ENCODE peak calls at places on chromosomes 5 and 9, in ten cellular contexts. H is transverse colon; X is foreskin fibroblast; V is cardiac fibroblast; J is brain microvascular endothelial cell; Y is GM12864; A is AG04450; Z is fibroblast of lung; C is CD8-positive, alpha-beta T cell; I is ovary. D is an unnamed sample.

GRCh38 chr5:158700997-158701391 is 398.7 kb downstream of the EBF1 start:
- DNase-seq in X (no peak), V (no peak), C (no peak), J (no peak), H (no peak), I (no peak), Y (no peak), A (no peak), Z (no peak), D (no peak)

GRCh38 chr5:42021119-42021518 is 96.0 kb downstream of the FBXO4 start:
- DNase-seq in H (no peak), C (no peak), Z (no peak), Y (no peak), V (peak), J (no peak), X (peak), I (no peak), A (no peak), D (no peak)

GRCh38 chr5:142542906-142543305 is 143.0 kb downstream of the FGF1 start:
- DNase-seq in Y (no peak), V (peak), Z (peak), X (peak), I (no peak), C (no peak), J (no peak), H (no peak), A (no peak), D (no peak)

GRCh38 chr5:170579623-170580022 is 75.8 kb downstream of the KCNIP1 start:
- DNase-seq in J (no peak), Y (no peak), V (no peak), X (no peak), C (no peak), Z (no peak), A (no peak), H (no peak), I (no peak), D (no peak)

GRCh38 chr9:127785933-127786772 is at the start of gene CDK9:
- DNase-seq in I (peak), A (no peak), Z (peak), C (peak), X (peak), Y (no peak), H (peak), V (peak), J (peak), D (peak)

GRCh38 chr9:128703616-128704355 is 1.5 kb downstream of the PKN3 start:
- DNase-seq in X (no peak), A (no peak), H (no peak), I (no peak), C (no peak), J (no peak), Z (no peak), V (no peak), Y (no peak), D (no peak)

GRCh38 chr5:120614512-120614911 is 150.4 kb downstream of the PRR16 start:
- DNase-seq in C (no peak), I (no peak), V (peak), J (peak), Z (peak), H (no peak), Y (no peak), A (no peak), X (peak), D (peak)

GRCh38 chr9:123255718-123256117 is 12.7 kb downstream of the STRBP start:
- DNase-seq in V (no peak), X (no peak), C (no peak), J (no peak), Y (no peak), I (no peak), H (no peak), Z (no peak), A (no peak), D (no peak)

GRCh38 chr5:174998131-174998730 is 273.8 kb downstream of the MSX2 start:
- DNase-seq in J (no peak), H (no peak), X (no peak), I (no peak), Z (no peak), V (no peak), C (no peak), Y (no peak), A (no peak), D (no peak)

GRCh38 chr5:1318659-1319251 is 23.9 kb upstream of the TERT start:
- DNase-seq in J (no peak), V (no peak), C (no peak), H (peak), X (no peak), Z (no peak), A (no peak), I (no peak), Y (no peak), D (no peak)

GRCh38 chr5:154220625-154221024 is 30.1 kb downstream of the GALNT10 start:
- DNase-seq in V (peak), A (no peak), C (no peak), I (no peak), H (no peak), Y (no peak), Z (peak), X (peak), J (peak), D (no peak)

GRCh38 chr5:60540855-60541805 is 158.8 kb downstream of the DEPDC1B start:
- DNase-seq in V (peak), Y (no peak), X (peak), H (no peak), A (no peak), C (no peak), Z (peak), J (peak), I (no peak), D (no peak)

GRCh38 chr5:115377468-115378217 is 81.2 kb upstream of the CCDC112 start:
- DNase-seq in I (no peak), X (peak), H (no peak), J (peak), A (peak), V (peak), Z (peak), Y (peak), C (no peak), D (peak)

GRCh38 chr9:127886401-127886972 is 9.0 kb upstream of the AK1 start:
- DNase-seq in Y (no peak), A (no peak), J (no peak), Z (no peak), X (no peak), H (no peak), I (peak), V (no peak), C (no peak), D (no peak)

GRCh38 chr5:98714710-98715109 is 58.8 kb upstream of the RGMB start:
- DNase-seq in C (no peak), V (no peak), X (no peak), J (no peak), H (no peak), Z (peak), A (no peak), Y (no peak), I (no peak), D (no peak)

GRCh38 chr5:122942164-122942914 is 94.2 kb downstream of the PPIC start:
- DNase-seq in X (peak), Y (no peak), H (no peak), J (peak), V (peak), A (no peak), Z (peak), C (no peak), I (no peak), D (peak)

GRCh38 chr9:110919609-110920008 is 118.7 kb downstream of the LPAR1 start:
- DNase-seq in J (peak), Z (peak), Y (no peak), H (no peak), A (no peak), C (no peak), X (peak), V (peak), I (no peak), D (no peak)

GRCh38 chr5:2112128-2112808 is 229.5 kb upstream of the IRX4 start:
- DNase-seq in C (no peak), I (no peak), Z (no peak), H (no peak), A (no peak), X (no peak), V (no peak), Y (no peak), J (no peak), D (no peak)

GRCh38 chr9:120386390-120387131 is 193.4 kb downstream of the CDK5RAP2 start:
- DNase-seq in I (no peak), Z (peak), Y (no peak), A (no peak), V (peak), J (no peak), X (peak), H (no peak), C (no peak), D (peak)

DNA sequence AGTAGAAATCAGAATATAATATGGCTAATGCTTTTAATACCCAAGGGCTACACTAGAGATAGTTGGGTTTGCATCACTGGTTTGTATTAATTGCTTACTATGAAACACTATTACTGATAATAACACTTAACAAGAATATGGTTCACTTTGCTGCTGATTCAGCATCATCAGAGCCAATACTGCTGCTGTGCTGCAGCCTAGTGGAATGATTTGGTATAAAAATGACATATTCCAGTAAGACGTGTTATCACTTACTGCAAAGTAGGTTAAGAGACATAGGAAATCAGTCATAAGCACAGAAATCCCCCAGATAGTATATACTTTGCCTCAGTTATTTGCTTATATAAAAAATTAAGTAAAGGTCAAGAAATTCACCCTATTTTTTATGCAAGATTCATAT is 2.8 kb downstream of the CDH10 start:
- DNase-seq in A (no peak), C (no peak), I (no peak), X (peak), Z (peak), Y (no peak), J (peak), V (peak), H (no peak), D (peak)
- TF ChIP-seq CTCF in A (no peak), C (no peak), I (no peak), X (peak), Z (peak), Y (no peak), J (peak), V (peak), H (no peak), D (peak)

DNA sequence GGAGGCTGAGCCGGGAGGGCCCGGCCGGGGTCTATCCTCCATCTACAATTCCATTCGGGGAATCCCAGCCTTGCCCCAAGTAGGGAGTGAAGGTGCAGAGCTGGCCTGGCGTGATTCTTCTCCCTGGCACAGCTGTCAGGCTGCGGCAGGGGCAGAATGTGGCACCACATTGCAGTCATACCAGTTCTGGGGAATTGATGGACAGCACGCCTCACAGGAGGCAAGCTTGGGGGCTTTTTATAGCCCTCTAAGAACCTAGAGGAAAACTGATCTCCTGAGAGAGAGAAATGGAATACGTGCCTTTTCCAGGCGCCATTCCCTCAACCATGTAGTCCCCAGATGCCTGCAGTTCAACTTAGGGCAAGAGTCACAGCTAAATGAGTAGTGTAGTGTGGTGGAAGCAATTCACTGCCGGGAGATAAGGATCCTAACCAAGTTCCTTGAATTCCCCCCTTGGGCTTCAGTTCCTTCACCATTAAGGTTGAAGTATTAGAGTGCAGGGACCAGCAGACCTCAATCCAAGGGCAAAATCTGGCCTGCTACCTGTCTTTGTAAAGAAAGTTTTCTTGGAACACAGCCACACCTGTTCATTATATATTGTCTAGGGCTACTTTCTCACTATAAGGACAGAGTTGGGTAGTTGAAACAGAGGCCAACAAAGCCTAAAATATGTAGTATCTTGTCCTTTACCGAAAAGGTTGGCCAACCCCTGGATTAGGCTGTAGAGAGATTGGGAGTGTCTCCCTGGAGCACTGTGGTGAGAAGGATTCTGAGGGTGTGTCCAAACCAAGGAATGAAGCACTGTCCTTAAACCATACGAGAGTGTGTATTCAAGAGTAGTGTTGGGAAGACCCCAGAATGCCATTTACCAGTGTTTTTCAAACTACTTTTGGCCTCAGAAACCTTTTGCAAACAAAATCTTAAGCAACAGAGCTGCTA is 10.6 kb downstream of the AFAP1L1 start:
- DNase-seq in A (no peak), V (no peak), J (no peak), I (no peak), Z (no peak), X (no peak), Y (no peak), H (no peak), C (no peak), D (no peak)
- H3K4me3 ChIP-seq in A (no peak), V (no peak), J (no peak), I (no peak), Z (no peak), X (no peak), Y (no peak), H (no peak), C (no peak), D (no peak)

DNA sequence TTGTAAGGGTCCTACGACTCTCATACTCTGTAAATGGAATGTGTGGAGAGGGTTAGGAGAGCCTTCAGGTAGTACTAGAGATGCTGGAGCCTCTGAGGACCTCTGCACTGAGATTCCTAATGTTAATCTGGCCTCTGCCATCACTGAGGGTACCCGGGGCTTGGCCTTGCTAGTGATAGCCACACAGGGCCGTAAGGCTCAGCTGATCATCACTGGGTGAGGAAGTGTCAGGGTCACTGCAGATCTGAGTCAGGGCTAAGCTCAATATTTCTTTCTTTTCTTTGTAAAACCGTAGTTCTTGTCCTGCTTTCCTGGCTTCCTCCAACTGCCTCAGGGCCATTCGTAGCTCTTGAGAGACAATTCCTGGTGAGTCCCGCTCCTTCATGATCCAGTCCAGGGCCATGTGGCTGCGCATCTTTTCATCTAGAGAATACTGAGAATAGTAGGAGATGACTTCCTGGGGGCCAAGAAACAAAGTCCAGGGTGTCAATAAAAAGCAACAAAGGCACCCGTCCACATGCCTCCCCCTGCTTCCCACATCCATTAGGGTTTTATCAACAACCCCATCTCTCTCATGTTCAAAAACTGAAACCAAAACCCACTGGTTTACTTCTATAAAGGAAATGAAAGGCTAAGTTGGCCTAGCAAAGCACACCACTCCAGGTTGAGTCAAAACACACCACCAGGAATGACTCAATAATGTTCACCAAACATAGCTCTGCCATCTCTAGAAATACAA is 47.7 kb downstream of the LIX1 start:
- DNase-seq in I (no peak), C (no peak), A (no peak), Z (no peak), J (no peak), H (no peak), X (no peak), V (no peak), Y (peak), D (no peak)
- TF ChIP-seq CTCF in I (no peak), C (no peak), A (no peak), Z (no peak), J (no peak), H (no peak), X (no peak), V (no peak), Y (no peak), D (no peak)

GRCh38 chr5:139763584-139764249 is 31.9 kb upstream of the PSD2 start:
- DNase-seq in H (no peak), J (no peak), Y (no peak), V (no peak), C (no peak), X (no peak), Z (no peak), A (no peak), I (no peak), D (no peak)

GRCh38 chr5:139762624-139763170 is 32.9 kb upstream of the PSD2 start:
- DNase-seq in Z (no peak), X (no peak), A (no peak), Y (no peak), C (no peak), H (no peak), J (no peak), V (no peak), I (no peak), D (no peak)

GRCh38 chr5:139764250-139764791 is 31.3 kb upstream of the PSD2 start:
- DNase-seq in C (no peak), J (no peak), V (no peak), Z (no peak), H (no peak), A (no peak), I (no peak), X (no peak), Y (no peak), D (no peak)

GRCh38 chr5:139765409-139766217 is 30.0 kb upstream of the PSD2 start:
- DNase-seq in Z (peak), J (peak), V (peak), H (peak), C (peak), I (peak), A (no peak), Y (no peak), X (peak), D (no peak)

DNA sequence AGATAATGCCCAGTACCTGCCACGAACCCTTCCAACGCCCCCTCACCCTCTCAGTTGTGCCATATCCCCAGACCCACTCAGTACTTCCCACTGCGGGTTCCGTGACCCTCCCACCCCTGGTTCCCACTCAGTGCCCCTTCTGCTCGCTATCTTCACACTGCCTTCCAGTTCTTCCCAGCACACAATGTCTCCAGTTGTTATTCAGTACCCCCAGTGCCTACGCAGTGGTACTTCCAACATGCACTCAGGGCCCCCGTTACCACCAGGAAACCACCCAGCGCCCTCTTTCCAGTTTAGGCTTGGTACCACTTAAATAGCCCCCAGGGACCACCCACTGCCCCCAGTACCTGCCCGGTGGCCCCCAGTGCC is 30.6 kb upstream of the PSD2 start:
- DNase-seq in X (no peak), Y (no peak), A (no peak), H (no peak), C (no peak), I (no peak), Z (no peak), V (no peak), J (no peak), D (no peak)
- H3K4me3 ChIP-seq in X (no peak), Y (no peak), A (no peak), H (no peak), C (no peak), I (no peak), Z (no peak), V (no peak), J (no peak), D (no peak)

DNA sequence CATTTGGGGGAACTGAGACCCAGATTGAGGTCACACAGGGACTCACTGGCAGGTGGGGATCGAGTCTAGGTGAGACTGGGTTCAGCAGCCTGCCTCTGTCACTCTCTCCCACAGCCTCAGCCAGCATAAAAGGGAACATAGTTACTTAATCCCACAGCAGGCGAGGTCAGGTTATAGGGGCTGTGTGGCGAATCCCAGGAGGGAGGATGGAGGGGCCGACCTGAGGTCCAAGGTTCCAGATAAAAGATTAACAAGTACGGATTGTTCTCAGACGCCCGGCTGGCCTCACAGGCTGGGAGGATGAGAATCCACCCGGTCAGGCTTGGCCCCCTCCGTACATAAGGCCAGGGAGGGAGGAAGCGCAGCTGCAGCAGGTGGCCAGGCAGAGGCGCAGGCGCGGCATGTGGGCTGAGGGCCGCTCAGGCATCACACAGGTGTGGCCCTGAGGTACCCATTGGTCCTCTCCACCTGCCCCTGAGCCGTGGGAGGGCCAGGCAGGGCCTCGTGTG is 3.3 kb downstream of the SUSD3 start:
- DNase-seq in H (peak), I (peak), C (no peak), X (no peak), J (no peak), V (no peak), A (no peak), Z (no peak), Y (no peak), D (no peak)
- TF ChIP-seq CTCF in H (no peak), I (no peak), C (no peak), X (no peak), J (no peak), V (no peak), A (no peak), Z (no peak), Y (no peak), D (no peak)

GRCh38 chr9:132162764-132163456 is 1.1 kb downstream of the NTNG2 start:
- DNase-seq in I (no peak), A (no peak), Z (no peak), C (no peak), H (no peak), Y (no peak), X (no peak), J (no peak), V (no peak), D (no peak)

GRCh38 chr9:132163876-132164603 is 2.2 kb downstream of the NTNG2 start:
- DNase-seq in A (no peak), I (no peak), J (no peak), X (peak), Y (no peak), C (no peak), Z (no peak), H (no peak), V (no peak), D (no peak)

GRCh38 chr9:132163457-132163875 is 1.6 kb downstream of the NTNG2 start:
- DNase-seq in H (no peak), C (no peak), V (no peak), I (no peak), A (no peak), J (no peak), Z (peak), Y (no peak), X (peak), D (no peak)

GRCh38 chr9:132160802-132161742 is 786 bp upstream of the NTNG2 start:
- DNase-seq in J (peak), V (peak), Y (no peak), H (peak), C (peak), I (no peak), Z (peak), X (peak), A (peak), D (peak)

DNA sequence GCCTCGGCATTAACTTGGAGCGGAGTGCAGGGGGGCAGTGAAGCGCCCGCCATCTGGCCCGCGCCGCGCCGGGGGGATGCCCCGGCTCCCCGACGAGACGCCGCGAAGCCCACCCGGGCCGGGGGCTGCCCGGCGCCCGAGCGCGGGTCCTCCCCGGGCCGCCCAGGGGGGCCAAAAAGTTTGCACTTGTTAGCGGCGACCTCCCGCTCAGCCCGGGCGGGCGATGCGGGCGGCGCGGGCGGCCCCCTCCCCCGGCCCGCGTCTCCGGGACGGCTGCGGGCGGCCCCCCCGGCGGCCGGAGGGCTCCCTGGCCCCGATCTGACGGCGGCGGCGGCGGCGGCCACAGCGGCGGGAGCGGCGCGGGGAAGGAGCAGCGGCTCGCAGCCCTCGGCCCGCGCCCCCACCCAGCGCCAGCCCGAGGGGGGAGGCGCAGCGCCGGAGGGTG is at the start of gene NTNG2:
- DNase-seq in V (no peak), Z (no peak), X (no peak), J (no peak), Y (no peak), H (no peak), C (no peak), I (no peak), A (no peak), D (no peak)
- H3K4me3 ChIP-seq in V (peak), Z (peak), X (peak), J (peak), Y (no peak), H (peak), C (peak), I (peak), A (peak), D (peak)